ENCODE peak calls at places on chromosomes 6 and 20, in five cellular contexts. One of them, this sample, is unnamed.

GRCh38 chr6:8387942-8388437 is 47.4 kb downstream of the SLC35B3 start:
- DNase-seq in H9: no peak
- DNase-seq in trophoblast cell: no peak
- DNase-seq in H1: no peak
- DNase-seq in neuronal stem cell: no peak
- DNase-seq in this sample: no peak

GRCh38 chr6:152636675-152637421 is at the start of gene SYNE1:
- DNase-seq in neuronal stem cell: peak
- DNase-seq in H9: peak
- DNase-seq in H1: peak
- DNase-seq in trophoblast cell: peak
- DNase-seq in this sample: peak

GRCh38 chr20:38534756-38535155 is 46.2 kb upstream of the ADIG start:
- DNase-seq in H1: no peak
- DNase-seq in trophoblast cell: no peak
- DNase-seq in H9: no peak
- DNase-seq in neuronal stem cell: no peak
- DNase-seq in this sample: no peak

GRCh38 chr20:13212750-13213149 is 8.3 kb upstream of the ISM1 start:
- DNase-seq in neuronal stem cell: no peak
- DNase-seq in H9: no peak
- DNase-seq in trophoblast cell: peak
- DNase-seq in H1: no peak
- DNase-seq in this sample: peak

GRCh38 chr6:169724554-169725269 is 412 bp upstream of the PHF10 start:
- DNase-seq in H9: peak
- DNase-seq in neuronal stem cell: peak
- DNase-seq in H1: peak
- DNase-seq in trophoblast cell: peak
- DNase-seq in this sample: peak

GRCh38 chr6:141056945-141057635 is 1075.6 kb upstream of the GJE1 start:
- DNase-seq in H9: no peak
- DNase-seq in H1: no peak
- DNase-seq in trophoblast cell: no peak
- DNase-seq in neuronal stem cell: no peak
- DNase-seq in this sample: peak

GRCh38 chr6:112311950-112312547 is 35.1 kb upstream of the RFPL4B start:
- DNase-seq in trophoblast cell: no peak
- DNase-seq in H9: no peak
- DNase-seq in neuronal stem cell: no peak
- DNase-seq in H1: no peak
- DNase-seq in this sample: peak

GRCh38 chr6:162538643-162539064 is 188.9 kb downstream of the PRKN start:
- DNase-seq in H9: no peak
- DNase-seq in trophoblast cell: no peak
- DNase-seq in H1: no peak
- DNase-seq in neuronal stem cell: no peak
- DNase-seq in this sample: no peak

GRCh38 chr20:37526238-37526838 is 1.3 kb downstream of the BLCAP start:
- DNase-seq in H9: peak
- DNase-seq in trophoblast cell: peak
- DNase-seq in H1: peak
- DNase-seq in neuronal stem cell: no peak
- DNase-seq in this sample: peak

GRCh38 chr20:25296094-25297093 is 48.5 kb downstream of the PYGB start:
- DNase-seq in H9: no peak
- DNase-seq in H1: no peak
- DNase-seq in trophoblast cell: no peak
- DNase-seq in neuronal stem cell: no peak
- DNase-seq in this sample: no peak

GRCh38 chr6:97819680-97820079 is 536.7 kb upstream of the MMS22L start:
- DNase-seq in neuronal stem cell: peak
- DNase-seq in H1: no peak
- DNase-seq in trophoblast cell: no peak
- DNase-seq in H9: no peak
- DNase-seq in this sample: no peak

GRCh38 chr6:71649893-71650292 is 236.5 kb upstream of the RIMS1 start:
- DNase-seq in neuronal stem cell: no peak
- DNase-seq in H9: no peak
- DNase-seq in trophoblast cell: no peak
- DNase-seq in H1: no peak
- DNase-seq in this sample: no peak

GRCh38 chr6:138814179-138814834 is 18.4 kb downstream of the ECT2L start:
- DNase-seq in H9: no peak
- DNase-seq in neuronal stem cell: no peak
- DNase-seq in trophoblast cell: no peak
- DNase-seq in H1: no peak
- DNase-seq in this sample: no peak

GRCh38 chr20:62860924-62861691 is 514 bp downstream of the TCFL5 start:
- DNase-seq in H1: peak
- DNase-seq in H9: peak
- DNase-seq in trophoblast cell: no peak
- DNase-seq in neuronal stem cell: peak
- DNase-seq in this sample: peak

GRCh38 chr6:57275384-57275783 is 42.0 kb upstream of the PRIM2 start:
- DNase-seq in neuronal stem cell: no peak
- DNase-seq in trophoblast cell: no peak
- DNase-seq in H1: no peak
- DNase-seq in H9: no peak
- DNase-seq in this sample: no peak

GRCh38 chr6:148854086-148854485 is 107.3 kb downstream of the UST start:
- DNase-seq in H1: no peak
- DNase-seq in trophoblast cell: no peak
- DNase-seq in neuronal stem cell: no peak
- DNase-seq in H9: no peak
- DNase-seq in this sample: no peak

GRCh38 chr6:27280540-27281000 is 31.5 kb downstream of the POM121L2 start:
- DNase-seq in trophoblast cell: no peak
- DNase-seq in H9: no peak
- DNase-seq in neuronal stem cell: no peak
- DNase-seq in H1: no peak
- DNase-seq in this sample: peak

GRCh38 chr20:64115171-64115911 is 8.0 kb upstream of the NPBWR2 start:
- DNase-seq in trophoblast cell: no peak
- DNase-seq in H1: peak
- DNase-seq in H9: no peak
- DNase-seq in neuronal stem cell: no peak
- DNase-seq in this sample: no peak

GRCh38 chr6:157443066-157443800 is 62.2 kb downstream of the ZDHHC14 start:
- DNase-seq in H9: no peak
- DNase-seq in trophoblast cell: no peak
- DNase-seq in neuronal stem cell: no peak
- DNase-seq in H1: no peak
- DNase-seq in this sample: peak

DNA sequence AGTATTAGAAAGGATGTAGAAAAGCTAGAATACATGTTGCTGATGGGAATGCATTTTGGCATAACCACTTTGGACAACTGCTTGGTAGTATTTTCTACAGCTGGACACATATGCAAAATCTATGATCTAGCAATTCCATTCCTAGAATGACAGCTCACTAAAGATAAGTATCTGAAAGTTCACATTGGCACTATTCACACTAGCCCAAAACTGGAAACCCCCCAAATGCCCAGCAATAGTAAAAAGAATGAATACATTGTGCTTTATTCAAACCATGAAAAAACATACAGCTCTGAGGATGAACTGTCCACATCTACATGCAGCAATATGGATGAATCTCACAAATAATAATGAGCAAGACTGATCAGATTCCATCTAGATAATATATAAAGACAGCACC is 79.0 kb downstream of the PPP1R3G start:
- DNase-seq in H9: no peak
- DNase-seq in H1: no peak
- DNase-seq in neuronal stem cell: no peak
- DNase-seq in trophoblast cell: no peak
- DNase-seq in this sample: no peak
- H4K8ac ChIP-seq in H9: no peak
- H4K8ac ChIP-seq in H1: no peak
- H4K8ac ChIP-seq in neuronal stem cell: no peak
- H4K8ac ChIP-seq in trophoblast cell: no peak
- H4K8ac ChIP-seq in this sample: no peak

GRCh38 chr6:88529726-88530125 is 363.6 kb upstream of the CNR1 start:
- DNase-seq in H9: no peak
- DNase-seq in H1: no peak
- DNase-seq in trophoblast cell: no peak
- DNase-seq in neuronal stem cell: no peak
- DNase-seq in this sample: no peak
- H2BK12ac ChIP-seq in H9: no peak
- H2BK12ac ChIP-seq in H1: no peak
- H2BK12ac ChIP-seq in trophoblast cell: no peak
- H2BK12ac ChIP-seq in neuronal stem cell: no peak
- H2BK12ac ChIP-seq in this sample: no peak

DNA sequence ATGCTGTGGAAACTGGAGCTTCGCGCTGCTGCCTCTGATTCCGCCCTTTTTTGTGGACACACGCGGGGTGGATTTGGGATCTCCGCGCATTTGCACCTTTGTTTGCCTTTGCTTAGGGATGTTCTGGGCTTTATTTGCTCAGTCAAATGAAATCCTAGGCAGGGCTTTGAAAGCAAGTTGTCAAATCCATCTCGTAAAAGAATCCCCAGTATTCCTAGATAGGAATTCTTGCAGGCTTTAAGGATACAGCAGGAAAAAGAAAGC is 446 bp downstream of the CEP57L1 start:
- DNase-seq in H1: no peak
- DNase-seq in H9: no peak
- DNase-seq in trophoblast cell: no peak
- DNase-seq in neuronal stem cell: no peak
- DNase-seq in this sample: no peak
- H4K8ac ChIP-seq in H1: peak
- H4K8ac ChIP-seq in H9: no peak
- H4K8ac ChIP-seq in trophoblast cell: peak
- H4K8ac ChIP-seq in neuronal stem cell: no peak
- H4K8ac ChIP-seq in this sample: peak

GRCh38 chr6:31765559-31765909 is 3.1 kb downstream of the SAPCD1 start:
- DNase-seq in H9: no peak
- DNase-seq in neuronal stem cell: no peak
- DNase-seq in trophoblast cell: no peak
- DNase-seq in H1: no peak
- DNase-seq in this sample: no peak

GRCh38 chr6:31762878-31763616 is 591 bp downstream of the SAPCD1 start:
- DNase-seq in trophoblast cell: no peak
- DNase-seq in H1: no peak
- DNase-seq in neuronal stem cell: no peak
- DNase-seq in H9: no peak
- DNase-seq in this sample: no peak

GRCh38 chr6:31762356-31762755 is at the start of gene SAPCD1:
- DNase-seq in H9: no peak
- DNase-seq in neuronal stem cell: no peak
- DNase-seq in trophoblast cell: no peak
- DNase-seq in H1: no peak
- DNase-seq in this sample: no peak

GRCh38 chr6:31764239-31764638 is 1.8 kb downstream of the SAPCD1 start:
- DNase-seq in H1: no peak
- DNase-seq in H9: no peak
- DNase-seq in neuronal stem cell: no peak
- DNase-seq in trophoblast cell: no peak
- DNase-seq in this sample: no peak

GRCh38 chr6:31763617-31763940 is 1.1 kb downstream of the SAPCD1 start:
- DNase-seq in H9: peak
- DNase-seq in trophoblast cell: no peak
- DNase-seq in neuronal stem cell: peak
- DNase-seq in H1: no peak
- DNase-seq in this sample: peak
- H2BK12ac ChIP-seq in H9: no peak
- H2BK12ac ChIP-seq in trophoblast cell: no peak
- H2BK12ac ChIP-seq in neuronal stem cell: peak
- H2BK12ac ChIP-seq in H1: no peak
- H2BK12ac ChIP-seq in this sample: peak

GRCh38 chr6:125102411-125102810 is 51.2 kb upstream of the TPD52L1 start:
- DNase-seq in neuronal stem cell: no peak
- DNase-seq in H1: no peak
- DNase-seq in trophoblast cell: no peak
- DNase-seq in H9: no peak
- DNase-seq in this sample: peak

GRCh38 chr6:125104425-125104824 is 49.1 kb upstream of the TPD52L1 start:
- DNase-seq in neuronal stem cell: peak
- DNase-seq in H9: no peak
- DNase-seq in trophoblast cell: peak
- DNase-seq in H1: no peak
- DNase-seq in this sample: peak

GRCh38 chr6:125101656-125102055 is 51.9 kb upstream of the TPD52L1 start:
- DNase-seq in neuronal stem cell: no peak
- DNase-seq in trophoblast cell: peak
- DNase-seq in H9: no peak
- DNase-seq in H1: no peak
- DNase-seq in this sample: peak

GRCh38 chr6:125101128-125101527 is 52.4 kb upstream of the TPD52L1 start:
- DNase-seq in trophoblast cell: no peak
- DNase-seq in neuronal stem cell: no peak
- DNase-seq in H1: no peak
- DNase-seq in H9: no peak
- DNase-seq in this sample: no peak

DNA sequence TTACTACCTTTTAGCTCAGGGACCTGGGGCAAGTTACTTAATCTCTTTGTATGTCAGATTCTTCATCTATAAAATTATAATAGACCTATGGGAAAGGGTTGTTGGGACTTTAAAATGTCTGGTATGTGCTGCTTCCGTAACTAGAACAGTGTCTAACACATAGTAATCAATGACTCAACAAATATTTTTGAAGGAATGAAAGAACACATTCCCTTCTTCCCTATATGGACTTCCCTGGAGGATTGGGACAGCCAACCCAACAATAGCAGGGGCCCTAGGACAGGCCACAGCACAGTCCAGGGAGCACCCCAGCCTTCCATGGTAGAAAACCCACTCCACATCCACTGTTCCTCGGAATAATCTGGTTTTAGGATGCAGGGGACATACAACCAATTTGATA is 50.7 kb upstream of the TPD52L1 start:
- DNase-seq in H1: no peak
- DNase-seq in neuronal stem cell: no peak
- DNase-seq in trophoblast cell: peak
- DNase-seq in H9: no peak
- DNase-seq in this sample: peak
- H4K8ac ChIP-seq in H1: no peak
- H4K8ac ChIP-seq in neuronal stem cell: no peak
- H4K8ac ChIP-seq in trophoblast cell: no peak
- H4K8ac ChIP-seq in H9: no peak
- H4K8ac ChIP-seq in this sample: peak

This sample was measured in mesenchymal stem cell.